ENCODE peak calls at places on chromosomes 2 and 18, in eight cellular contexts. Q is AG04450; X is GM12865; Z is WERI-Rb-1; M is body of pancreas; K is fibroblast of the aortic adventitia; A is CD8-positive, alpha-beta T cell; V is mucosa of descending colon. H is an unnamed sample.

GRCh38 chr2:227493524-227493923 is 21.6 kb downstream of the AGFG1 start:
- DNase-seq in Q (no peak), X (no peak), Z (no peak), M (no peak), K (no peak), A (no peak), V (no peak), H (no peak)

GRCh38 chr18:35060092-35060491 is 18.9 kb downstream of the MAPRE2 start:
- DNase-seq in Q (no peak), X (no peak), Z (peak), M (peak), K (no peak), A (no peak), V (peak), H (peak)

GRCh38 chr2:74507926-74508520 is 528 bp upstream of the PCGF1 start:
- DNase-seq in Q (no peak), X (peak), Z (peak), M (peak), K (no peak), A (peak), V (peak), H (peak)

GRCh38 chr2:105125428-105125827 is 87.6 kb downstream of the MRPS9 start:
- DNase-seq in Q (no peak), X (no peak), Z (peak), M (no peak), K (no peak), A (no peak), V (no peak), H (peak)

GRCh38 chr18:35378206-35378795 is 1.2 kb upstream of the ZNF396 start:
- DNase-seq in Q (no peak), X (no peak), Z (no peak), M (no peak), K (peak), A (no peak), V (no peak), H (peak)

GRCh38 chr18:75210274-75211001 is at the start of gene TSHZ1:
- DNase-seq in Q (peak), X (peak), Z (peak), M (peak), K (peak), A (peak), V (peak), H (peak)

GRCh38 chr2:177225965-177226360 is 13.4 kb downstream of the HNRNPA3 start:
- DNase-seq in Q (no peak), X (no peak), Z (no peak), M (no peak), K (no peak), A (no peak), V (no peak), H (no peak)

GRCh38 chr2:131039908-131040660 is 53.2 kb downstream of the FAM168B start:
- DNase-seq in Q (no peak), X (peak), Z (no peak), M (peak), K (no peak), A (peak), V (no peak), H (no peak)

GRCh38 chr2:2862386-2862785 is 515.2 kb downstream of the EIPR1 start:
- DNase-seq in Q (no peak), X (no peak), Z (no peak), M (no peak), K (no peak), A (no peak), V (no peak), H (no peak)

GRCh38 chr2:122713800-122714199 is 958.3 kb downstream of the TSN start:
- DNase-seq in Q (no peak), X (peak), Z (no peak), M (no peak), K (no peak), A (no peak), V (no peak), H (no peak)

GRCh38 chr18:79915161-79916127 is 36.0 kb downstream of the SLC66A2 start:
- DNase-seq in Q (no peak), X (no peak), Z (no peak), M (peak), K (no peak), A (no peak), V (peak), H (no peak)

GRCh38 chr2:12803616-12804015 is 86.9 kb downstream of the TRIB2 start:
- DNase-seq in Q (no peak), X (no peak), Z (no peak), M (no peak), K (peak), A (no peak), V (no peak), H (peak)

GRCh38 chr2:27304488-27305240 is 3.6 kb downstream of the UCN start:
- DNase-seq in Q (no peak), X (no peak), Z (no peak), M (no peak), K (no peak), A (no peak), V (no peak), H (no peak)

GRCh38 chr18:3689091-3689490 is 239.1 kb downstream of the TGIF1 start:
- DNase-seq in Q (no peak), X (no peak), Z (no peak), M (no peak), K (no peak), A (no peak), V (no peak), H (peak)

GRCh38 chr18:69956037-69956436 is 8.4 kb upstream of the CD226 start:
- DNase-seq in Q (no peak), X (no peak), Z (no peak), M (no peak), K (no peak), A (no peak), V (no peak), H (peak)

GRCh38 chr2:205721057-205721767 is 38.9 kb downstream of the NRP2 start:
- DNase-seq in Q (no peak), X (peak), Z (peak), M (no peak), K (no peak), A (no peak), V (no peak), H (no peak)

GRCh38 chr2:130744287-130745117 is 10.8 kb upstream of the AMER3 start:
- DNase-seq in Q (no peak), X (no peak), Z (peak), M (peak), K (no peak), A (no peak), V (peak), H (no peak)

GRCh38 chr2:179571141-179571713 is 290.2 kb downstream of the ZNF385B start:
- DNase-seq in Q (no peak), X (no peak), Z (no peak), M (no peak), K (no peak), A (no peak), V (no peak), H (peak)

DNA sequence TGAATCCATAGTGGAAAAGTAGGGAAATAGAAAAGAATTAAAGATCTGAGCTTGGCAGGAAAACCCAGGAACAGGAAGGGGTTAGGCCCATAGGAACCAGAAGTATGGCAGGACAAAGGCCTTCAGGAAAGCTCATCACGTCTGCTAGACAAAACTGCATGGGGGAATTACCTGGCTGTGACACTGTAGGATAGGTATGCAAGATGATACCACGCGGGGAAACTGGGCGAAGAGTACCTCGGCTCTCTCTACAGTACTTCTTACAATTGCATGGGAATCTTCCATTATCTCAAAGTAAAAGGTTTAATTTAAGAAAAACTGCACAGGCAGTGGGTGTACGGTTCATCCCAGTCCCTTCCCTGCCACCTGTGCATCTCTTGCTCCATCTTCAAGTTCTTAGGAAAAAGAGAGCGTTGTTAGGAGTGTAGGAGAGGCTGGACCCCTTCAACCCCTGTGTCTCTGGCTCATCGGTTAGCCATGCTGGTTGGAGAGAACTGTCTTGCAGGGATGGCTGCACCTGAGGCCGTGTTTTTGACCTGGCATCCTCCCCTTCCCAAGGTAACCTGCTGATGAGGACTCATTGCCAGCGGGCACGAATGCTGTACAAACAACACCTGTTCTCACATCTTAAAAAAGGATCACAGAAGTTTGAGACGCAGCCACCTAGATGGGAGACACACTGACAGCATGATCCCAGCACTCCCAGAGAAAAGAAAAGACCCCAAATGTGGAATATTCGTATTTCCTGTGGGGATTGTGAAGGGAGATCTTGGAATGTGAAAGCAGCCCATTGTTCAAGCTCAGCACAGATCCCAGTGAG is 120.5 kb upstream of the COPS8 start:
- DNase-seq in Q (no peak), X (no peak), Z (no peak), M (no peak), K (no peak), A (no peak), V (no peak), H (no peak)
- H3K4me3 ChIP-seq in Q (no peak), X (no peak), Z (no peak), M (no peak), K (no peak), A (no peak), V (no peak), H (no peak)

GRCh38 chr2:134401081-134401497 is 147.2 kb downstream of the MGAT5 start:
- DNase-seq in Q (no peak), X (no peak), Z (peak), M (peak), K (peak), A (no peak), V (no peak), H (peak)

GRCh38 chr2:134397146-134397896 is 143.4 kb downstream of the MGAT5 start:
- DNase-seq in Q (no peak), X (no peak), Z (no peak), M (no peak), K (no peak), A (no peak), V (no peak), H (no peak)

GRCh38 chr2:134398300-134398699 is 144.4 kb downstream of the MGAT5 start:
- DNase-seq in Q (no peak), X (no peak), Z (no peak), M (no peak), K (peak), A (no peak), V (no peak), H (peak)

GRCh38 chr2:134396493-134396892 is 142.6 kb downstream of the MGAT5 start:
- DNase-seq in Q (no peak), X (no peak), Z (no peak), M (peak), K (no peak), A (no peak), V (peak), H (no peak)

GRCh38 chr2:134399096-134399495 is 145.2 kb downstream of the MGAT5 start:
- DNase-seq in Q (no peak), X (no peak), Z (no peak), M (no peak), K (no peak), A (no peak), V (no peak), H (peak)
- TF ChIP-seq CTCF in Q (no peak), X (no peak), Z (no peak), M (no peak), K (no peak), A (no peak), V (no peak), H (no peak)

GRCh38 chr18:62329676-62330454 is 4.8 kb downstream of the TNFRSF11A start:
- DNase-seq in Q (peak), X (peak), Z (no peak), M (peak), K (peak), A (no peak), V (peak), H (peak)
- H3K4me3 ChIP-seq in Q (no peak), X (no peak), Z (no peak), M (no peak), K (no peak), A (no peak), V (no peak), H (no peak)

GRCh38 chr18:58407649-58408407 is 221.1 kb downstream of the ALPK2 start:
- DNase-seq in Q (no peak), X (no peak), Z (no peak), M (no peak), K (no peak), A (no peak), V (no peak), H (no peak)
- TF ChIP-seq CTCF in Q (no peak), X (no peak), Z (peak), M (peak), K (no peak), A (no peak), V (no peak), H (no peak)

GRCh38 chr2:45223531-45223930 is 214.3 kb upstream of the SIX2 start:
- DNase-seq in Q (no peak), X (no peak), Z (no peak), M (no peak), K (no peak), A (no peak), V (no peak), H (no peak)

GRCh38 chr2:45232824-45233223 is 223.6 kb upstream of the SIX2 start:
- DNase-seq in Q (no peak), X (no peak), Z (no peak), M (no peak), K (no peak), A (no peak), V (no peak), H (no peak)

GRCh38 chr2:45224321-45224995 is 215.2 kb upstream of the SIX2 start:
- DNase-seq in Q (no peak), X (peak), Z (no peak), M (no peak), K (no peak), A (no peak), V (no peak), H (no peak)

GRCh38 chr2:45224996-45225380 is 215.7 kb upstream of the SIX2 start:
- DNase-seq in Q (no peak), X (no peak), Z (no peak), M (no peak), K (no peak), A (no peak), V (no peak), H (no peak)

GRCh38 chr2:45227347-45227746 is 218.1 kb upstream of the SIX2 start:
- DNase-seq in Q (no peak), X (no peak), Z (no peak), M (no peak), K (no peak), A (no peak), V (no peak), H (no peak)
- H3K4me3 ChIP-seq in Q (no peak), X (no peak), Z (no peak), M (no peak), K (no peak), A (no peak), V (no peak), H (no peak)

DNA sequence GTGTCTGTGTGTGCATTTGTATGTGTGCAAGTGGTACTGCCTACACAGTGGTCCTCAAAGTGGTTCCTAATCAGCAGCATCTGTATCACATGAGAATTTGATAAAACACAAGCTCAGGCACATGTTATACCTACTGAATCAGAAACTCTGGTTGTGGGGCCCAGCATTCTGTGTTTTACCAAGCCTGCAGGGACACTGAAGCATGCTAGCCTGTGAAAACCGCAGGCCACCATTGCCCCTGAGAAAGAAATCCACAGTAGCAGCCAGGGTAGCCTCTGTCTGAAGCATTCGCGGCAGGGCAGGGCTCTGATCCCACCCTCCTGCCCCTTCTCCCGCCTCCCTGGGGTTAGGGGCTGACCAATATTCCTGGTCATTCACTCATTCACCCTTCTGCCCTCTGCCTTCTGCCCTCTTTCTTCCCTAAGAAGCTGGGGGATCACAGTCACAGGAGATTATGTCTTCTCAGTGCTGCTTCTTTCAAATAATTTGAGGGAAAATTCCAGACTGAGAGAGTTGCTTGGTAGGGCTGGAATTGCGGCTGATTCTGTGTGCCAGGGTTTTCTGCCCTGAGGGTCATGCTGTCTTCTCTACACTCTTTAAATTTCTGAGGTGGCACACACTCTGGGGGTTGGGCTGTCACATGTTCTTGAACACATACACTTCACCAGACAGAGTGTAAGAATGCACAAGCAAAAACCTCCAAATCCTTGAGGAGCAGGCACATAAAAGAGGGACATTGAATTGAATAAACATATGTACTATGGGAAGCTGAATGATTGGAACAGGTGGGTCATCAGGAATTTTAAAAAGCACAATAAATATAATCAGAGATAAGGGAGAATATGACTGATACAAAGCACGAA is 126.6 kb upstream of the SEC11C start:
- DNase-seq in Q (no peak), X (no peak), Z (no peak), M (no peak), K (no peak), A (no peak), V (no peak), H (no peak)
- TF ChIP-seq CTCF in Q (no peak), X (no peak), Z (no peak), M (no peak), K (no peak), A (no peak), V (no peak), H (no peak)

DNA sequence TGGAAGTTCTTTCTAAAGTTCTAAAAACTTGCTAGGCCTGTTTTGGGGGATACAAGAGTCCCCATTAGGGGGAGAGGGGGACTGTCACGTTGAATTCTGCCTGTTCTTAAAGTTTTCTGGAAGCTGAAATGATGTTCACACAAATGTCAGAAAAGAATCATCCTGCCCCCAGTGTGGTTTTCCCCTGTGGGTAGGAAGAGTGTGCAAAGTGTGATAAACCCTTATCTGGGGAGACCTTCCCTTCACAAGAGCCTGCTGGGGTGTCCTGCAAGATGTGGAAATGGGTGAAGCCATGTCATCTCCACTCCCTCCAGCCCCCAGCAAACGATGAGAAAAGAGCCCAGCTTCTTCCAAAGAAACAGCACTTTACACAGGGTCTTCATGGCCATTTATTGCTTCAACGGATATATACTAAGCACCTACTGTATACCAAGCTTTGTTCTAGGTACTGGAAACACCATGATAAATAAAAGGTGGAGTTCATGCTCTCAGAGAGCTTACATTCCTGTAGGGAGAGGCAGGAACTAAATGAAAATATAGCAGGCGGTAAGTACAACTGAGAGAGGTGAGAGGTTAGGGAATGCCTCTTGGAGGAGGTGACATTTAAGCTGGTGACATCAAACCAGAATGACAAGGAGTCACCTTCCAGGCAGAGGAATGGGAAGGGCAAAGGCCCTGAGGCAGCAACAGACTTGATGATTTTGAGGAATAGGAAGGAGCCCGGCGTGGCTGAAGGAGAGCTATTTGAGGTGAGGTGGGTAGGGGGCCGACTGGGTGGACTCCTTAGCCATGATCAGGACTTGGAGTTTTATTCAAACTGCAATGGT is 1.6 kb downstream of the MFSD2B start:
- DNase-seq in Q (no peak), X (no peak), Z (no peak), M (no peak), K (no peak), A (no peak), V (no peak), H (no peak)
- H3K4me3 ChIP-seq in Q (no peak), X (no peak), Z (no peak), M (no peak), K (no peak), A (no peak), V (no peak), H (no peak)

GRCh38 chr2:201835066-201835465 is 28.7 kb downstream of the CDK15 start:
- DNase-seq in Q (no peak), X (no peak), Z (no peak), M (no peak), K (no peak), A (no peak), V (no peak), H (no peak)

GRCh38 chr2:201830666-201831065 is 24.3 kb downstream of the CDK15 start:
- DNase-seq in Q (no peak), X (no peak), Z (no peak), M (no peak), K (no peak), A (no peak), V (no peak), H (no peak)

GRCh38 chr2:201833796-201834195 is 27.5 kb downstream of the CDK15 start:
- DNase-seq in Q (no peak), X (peak), Z (no peak), M (no peak), K (no peak), A (no peak), V (no peak), H (no peak)

GRCh38 chr2:201828235-201828634 is 21.9 kb downstream of the CDK15 start:
- DNase-seq in Q (no peak), X (no peak), Z (no peak), M (no peak), K (no peak), A (no peak), V (no peak), H (no peak)

GRCh38 chr2:201831469-201831868 is 25.1 kb downstream of the CDK15 start:
- DNase-seq in Q (no peak), X (no peak), Z (no peak), M (no peak), K (peak), A (no peak), V (no peak), H (peak)
- TF ChIP-seq CTCF in Q (no peak), X (no peak), Z (no peak), M (no peak), K (no peak), A (no peak), V (no peak), H (no peak)

GRCh38 chr18:46344416-46345180 is 240.4 kb downstream of the HAUS1 start:
- DNase-seq in Q (no peak), X (no peak), Z (no peak), M (no peak), K (no peak), A (no peak), V (no peak), H (no peak)
- H3K4me3 ChIP-seq in Q (no peak), X (no peak), Z (no peak), M (no peak), K (no peak), A (no peak), V (no peak), H (no peak)

H was measured in fibroblast of villous mesenchyme.